ENCODE peak calls at places on chromosome 14, in four cellular contexts. C is breast epithelium, T is right lobe of liver, N is mammary epithelial cell. X is an unnamed sample. For H3K4me1, the result is how much of the 10 kb centered on the place peaks cover.

GRCh38 chr14:74973003-74973614 is 17.7 kb upstream of the PGF start:
- DNase-seq in C (no peak), T (peak), N (no peak), X (peak)

GRCh38 chr14:36424478-36425102 is 95.4 kb downstream of the NKX2-1 start:
- DNase-seq in C (no peak), T (no peak), N (no peak), X (no peak)

GRCh38 chr14:73467800-73468199 is 9.5 kb upstream of the NUMB start:
- DNase-seq in C (no peak), T (no peak), N (no peak), X (no peak)

GRCh38 chr14:93263416-93263815 is 56.4 kb downstream of the UBR7 start:
- DNase-seq in C (no peak), T (no peak), N (peak), X (no peak)

GRCh38 chr14:88321692-88322504 is 1.2 kb downstream of the KCNK10 start:
- DNase-seq in C (no peak), T (no peak), N (no peak), X (no peak)

GRCh38 chr14:68969278-68969677 is 9.8 kb downstream of the ACTN1 start:
- DNase-seq in C (no peak), T (no peak), N (no peak), X (no peak)

GRCh38 chr14:34227834-34228662 is 234.0 kb downstream of the SPTSSA start:
- DNase-seq in C (peak), T (peak), N (peak), X (no peak)

GRCh38 chr14:103284574-103285467 is 49.2 kb upstream of the EIF5 start:
- DNase-seq in C (peak), T (peak), N (peak), X (no peak)

GRCh38 chr14:93115920-93116675 is at the start of gene ITPK1:
- DNase-seq in C (no peak), T (peak), N (no peak), X (no peak)

GRCh38 chr14:71267691-71268090 is 360.4 kb downstream of the PCNX1 start:
- DNase-seq in C (no peak), T (no peak), N (no peak), X (no peak)

GRCh38 chr14:104794099-104794498 is 1.4 kb downstream of the AKT1 start:
- DNase-seq in C (no peak), T (no peak), N (peak), X (no peak)

GRCh38 chr14:104793703-104793959 is 1.9 kb downstream of the AKT1 start:
- DNase-seq in C (no peak), T (no peak), N (no peak), X (no peak)

GRCh38 chr14:104791425-104791824 is 4.1 kb downstream of the AKT1 start:
- DNase-seq in C (no peak), T (no peak), N (no peak), X (no peak)

GRCh38 chr14:104792101-104792884 is 3.3 kb downstream of the AKT1 start:
- DNase-seq in C (no peak), T (peak), N (no peak), X (no peak)

DNA sequence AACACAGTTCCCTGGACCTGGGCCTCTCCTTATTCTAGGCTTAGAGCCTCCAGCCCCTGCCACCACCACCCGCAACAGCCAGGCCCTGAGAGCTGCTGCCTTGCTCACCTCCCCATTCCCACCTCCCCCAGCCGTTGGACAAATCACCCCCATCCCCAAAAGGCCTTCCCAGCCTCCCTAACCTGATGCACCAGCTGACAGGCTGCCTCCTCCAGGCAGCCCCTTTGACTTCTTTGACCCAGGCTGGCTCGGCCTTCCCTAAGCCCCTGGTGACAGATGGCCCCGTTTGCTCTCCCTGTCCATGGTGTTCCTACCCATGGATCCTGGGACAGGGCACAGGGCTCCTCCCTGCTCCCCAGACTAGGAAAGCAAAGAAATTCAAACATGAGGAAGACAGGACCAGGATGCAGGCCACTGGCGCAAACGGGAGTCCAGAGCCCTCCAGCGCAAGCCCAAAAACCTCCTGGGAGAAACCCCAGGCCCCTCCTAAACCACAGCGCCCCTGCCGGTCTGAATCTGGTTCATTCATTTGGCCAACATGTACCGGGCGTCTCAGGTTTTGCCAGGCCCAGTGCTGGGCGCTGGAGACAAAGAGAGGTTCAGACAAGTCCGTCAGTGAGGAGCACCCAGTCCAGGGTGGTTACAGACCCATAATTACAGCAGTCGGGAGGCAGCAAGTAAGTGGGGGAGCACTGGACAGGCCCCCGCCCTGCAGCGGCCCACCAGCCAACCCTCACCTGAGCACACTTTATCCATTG is 2.4 kb downstream of the AKT1 start:
- DNase-seq in C (no peak), T (no peak), N (no peak), X (no peak)
- TF ChIP-seq CTCF in C (no peak), T (no peak), N (peak), X (no peak)

GRCh38 chr14:54435500-54435981 is 5.6 kb downstream of the CNIH1 start:
- DNase-seq in C (no peak), T (no peak), N (peak), X (no peak)
- H3K4me1 ChIP-seq in C (under half), T (under half), N (under half), X (under half)

GRCh38 chr14:52146504-52146903 is 77.6 kb upstream of the NID2 start:
- DNase-seq in C (no peak), T (no peak), N (no peak), X (no peak)
- TF ChIP-seq CTCF in C (no peak), T (no peak), N (peak), X (peak)

DNA sequence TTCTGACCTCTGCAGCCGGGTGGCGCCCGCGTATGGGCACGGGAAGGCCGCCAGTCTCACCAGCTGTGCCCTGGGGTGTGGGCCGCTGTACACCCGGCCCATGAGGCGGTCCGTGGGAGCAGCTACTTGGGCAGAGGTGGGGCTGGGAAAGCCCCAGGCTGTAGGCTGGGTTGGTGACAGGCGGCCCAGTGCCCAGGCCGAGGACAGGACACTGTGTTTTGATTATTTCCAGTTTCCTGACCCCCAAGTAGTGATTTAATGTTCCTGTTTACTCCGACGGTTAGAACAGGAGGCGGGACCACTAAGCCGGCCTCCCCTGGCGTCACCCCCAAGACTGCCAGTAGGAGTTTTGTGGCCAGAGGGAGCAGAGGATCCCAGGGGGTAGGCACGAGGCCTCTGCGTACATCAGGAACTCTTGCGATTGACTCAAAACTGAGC is 42.7 kb upstream of the DIO3 start:
- DNase-seq in C (no peak), T (no peak), N (no peak), X (no peak)
- H3K4me1 ChIP-seq in C (under half), T (under half), N (under half), X (under half)

DNA sequence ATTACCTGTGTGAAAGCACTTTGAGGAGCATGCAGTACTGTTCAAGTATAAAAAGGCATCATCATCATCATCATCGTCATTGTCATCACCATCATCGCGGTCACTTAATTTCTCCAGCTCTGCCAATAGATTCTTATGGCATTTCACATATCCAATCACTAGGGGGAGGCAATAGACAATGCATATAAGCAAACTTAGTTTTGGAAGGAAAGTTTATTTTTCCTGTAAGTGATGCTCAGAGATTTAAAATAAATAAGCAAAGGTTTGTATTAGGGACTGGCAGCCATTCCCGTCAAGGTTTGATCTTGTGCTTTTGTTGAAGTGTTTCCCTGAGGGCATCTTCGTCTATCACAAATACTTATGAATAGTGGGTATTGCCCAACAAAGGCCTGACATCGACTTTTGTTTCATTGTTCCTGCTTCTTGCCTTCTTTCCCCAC is 127.4 kb downstream of the KTN1 start:
- DNase-seq in C (no peak), T (no peak), N (peak), X (no peak)
- TF ChIP-seq CTCF in C (peak), T (peak), N (peak), X (peak)